ENCODE peak calls at places on chromosomes 12 and 14, in four cellular contexts. U is OCI-LY7, C is kidney, Q is tibial nerve. D is an unnamed sample.

GRCh38 chr12:22543246-22544037 is 900 bp downstream of the C2CD5 start:
- DNase-seq in Q (peak), C (peak), U (peak), D (peak)

GRCh38 chr12:124105546-124105945 is 132.5 kb downstream of the ZNF664 start:
- DNase-seq in C (no peak), U (no peak), Q (no peak), D (no peak)

GRCh38 chr12:109927622-109928021 is 27.5 kb downstream of the TCHP start:
- DNase-seq in C (no peak), Q (no peak), U (peak), D (peak)

GRCh38 chr12:120554658-120555057 is 20.5 kb downstream of the RNF10 start:
- DNase-seq in U (no peak), C (no peak), Q (no peak), D (no peak)

GRCh38 chr12:118107026-118107425 is 3.2 kb upstream of the VSIG10 start:
- DNase-seq in U (no peak), Q (no peak), C (no peak), D (no peak)

GRCh38 chr14:39467889-39468524 is 35.8 kb upstream of the FBXO33 start:
- DNase-seq in U (peak), C (no peak), Q (no peak), D (no peak)

GRCh38 chr14:85088231-85088630 is 441.7 kb upstream of the FLRT2 start:
- DNase-seq in U (no peak), Q (no peak), C (no peak), D (no peak)

GRCh38 chr12:109888179-109889020 is 8.1 kb upstream of the GLTP start:
- DNase-seq in U (peak), Q (no peak), C (no peak), D (no peak)

GRCh38 chr12:23813206-23813605 is 136.3 kb downstream of the SOX5 start:
- DNase-seq in C (no peak), U (no peak), Q (no peak), D (no peak)

GRCh38 chr12:122982963-122983788 is 2.7 kb downstream of the ARL6IP4 start:
- DNase-seq in U (no peak), C (peak), Q (no peak), D (no peak)

GRCh38 chr12:98232753-98233385 is 282.5 kb upstream of the TMPO start:
- DNase-seq in Q (no peak), C (no peak), U (no peak), D (no peak)
- H3K27ac ChIP-seq in Q (no peak), C (no peak), U (no peak), D (no peak)

GRCh38 chr12:126389961-126390360 is 1324.7 kb downstream of the AACS start:
- DNase-seq in C (no peak), U (no peak), Q (no peak), D (no peak)
- H3K27ac ChIP-seq in C (no peak), U (no peak), Q (no peak), D (no peak)

GRCh38 chr14:65296402-65296801 is 116.1 kb upstream of the FUT8 start:
- DNase-seq in U (no peak), Q (no peak), C (no peak), D (no peak)

GRCh38 chr14:65296876-65297275 is 115.7 kb upstream of the FUT8 start:
- DNase-seq in C (no peak), U (no peak), Q (no peak), D (no peak)

GRCh38 chr14:65301862-65302539 is 110.5 kb upstream of the FUT8 start:
- DNase-seq in C (no peak), Q (no peak), U (peak), D (no peak)

GRCh38 chr14:65299837-65300236 is 112.7 kb upstream of the FUT8 start:
- DNase-seq in C (no peak), Q (no peak), U (peak), D (no peak)

DNA sequence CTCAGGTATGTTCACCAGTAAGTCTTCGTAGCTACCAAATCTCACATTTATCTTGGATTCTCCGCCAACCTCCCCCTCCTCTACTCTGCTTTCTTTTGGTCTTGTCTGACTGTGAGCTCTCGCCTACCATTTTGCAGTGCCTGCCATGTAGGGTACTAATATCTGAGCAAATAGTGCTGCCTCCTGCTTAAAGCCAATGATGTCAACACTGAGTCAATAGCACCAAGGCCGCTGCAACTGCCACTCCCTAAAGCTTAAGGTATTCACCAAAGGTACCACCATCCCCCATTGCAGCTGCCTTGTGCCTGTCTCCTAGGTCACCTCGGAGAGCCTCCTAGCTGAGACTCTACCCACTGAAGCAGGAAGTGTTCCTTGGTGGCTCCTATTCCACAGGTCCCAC is 114.8 kb upstream of the FUT8 start:
- DNase-seq in C (no peak), U (no peak), Q (no peak), D (no peak)
- H3K27ac ChIP-seq in C (no peak), U (peak), Q (no peak), D (no peak)

DNA sequence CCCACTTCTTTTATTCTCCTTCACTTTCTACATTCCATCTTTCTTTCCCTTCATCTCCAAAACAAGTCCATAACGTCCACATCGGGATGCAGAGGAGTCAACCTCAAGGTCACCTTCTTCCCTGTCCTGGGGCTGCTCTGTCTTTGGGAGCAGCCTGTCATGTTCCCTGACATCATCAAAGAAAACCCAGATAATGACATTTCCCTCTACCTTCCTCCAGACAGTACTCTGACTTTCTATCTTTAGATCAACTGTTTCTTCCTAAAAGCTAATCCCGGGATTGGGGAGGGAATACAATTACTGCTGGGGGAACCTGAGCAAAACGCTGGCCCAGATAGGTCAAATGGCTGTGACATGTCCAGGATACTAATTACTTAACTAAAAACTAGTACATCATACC is 39.0 kb downstream of the SLC8A3 start:
- DNase-seq in C (no peak), Q (no peak), U (no peak), D (no peak)
- H3K27ac ChIP-seq in C (no peak), Q (no peak), U (no peak), D (no peak)

GRCh38 chr12:98724384-98725155 is 79.5 kb downstream of the APAF1 start:
- DNase-seq in Q (no peak), U (no peak), C (no peak), D (no peak)
- H3K27ac ChIP-seq in Q (no peak), U (no peak), C (no peak), D (no peak)